ENCODE peak calls at places on chromosome 19, in eight cellular contexts. G is psoas muscle, B is IMR-90, U is cardiac muscle cell, A is uterus, Y is tibial nerve, D is transverse colon, L is thoracic aorta. H is an unnamed sample. For H3K4me1, the result is how much of the 10 kb centered on the place peaks cover.

GRCh38 chr19:42628411-42629135 is 33.8 kb upstream of the CEACAM8 start:
- DNase-seq in L (no peak), U (no peak), A (no peak), G (no peak), D (no peak), B (no peak), Y (no peak), H (no peak)

GRCh38 chr19:5826531-5827341 is 12.8 kb downstream of the FUT6 start:
- DNase-seq in Y (no peak), U (peak), A (no peak), L (no peak), D (peak), G (peak), B (no peak), H (peak)

GRCh38 chr19:29016926-29017760 is 195.8 kb downstream of the UQCRFS1 start:
- DNase-seq in L (no peak), B (no peak), U (no peak), D (no peak), Y (no peak), A (no peak), G (no peak), H (no peak)

GRCh38 chr19:10510301-10510802 is 6.9 kb downstream of the S1PR5 start:
- DNase-seq in L (no peak), D (peak), A (no peak), Y (no peak), G (no peak), B (no peak), U (peak), H (no peak)

GRCh38 chr19:5478925-5479588 is 23.8 kb downstream of the ZNRF4 start:
- DNase-seq in B (no peak), A (no peak), D (no peak), L (no peak), U (no peak), G (no peak), Y (no peak), H (no peak)

GRCh38 chr19:54390942-54391577 is 24.2 kb upstream of the TTYH1 start:
- DNase-seq in G (no peak), B (peak), D (peak), A (peak), U (peak), L (no peak), Y (no peak), H (no peak)

GRCh38 chr19:46670874-46671273 is 9.9 kb upstream of the DACT3 start:
- DNase-seq in U (no peak), D (no peak), G (no peak), A (no peak), L (no peak), B (peak), Y (no peak), H (no peak)

GRCh38 chr19:12907166-12907565 is 11.9 kb downstream of the SYCE2 start:
- DNase-seq in U (no peak), G (no peak), B (no peak), D (no peak), L (no peak), Y (no peak), A (no peak), H (no peak)

GRCh38 chr19:15191982-15192381 is 8.8 kb downstream of the NOTCH3 start:
- DNase-seq in L (no peak), Y (no peak), D (no peak), B (no peak), G (no peak), A (no peak), U (no peak), H (no peak)

GRCh38 chr19:11399667-11400066 is 15.6 kb upstream of the EPOR start:
- DNase-seq in G (no peak), Y (no peak), A (no peak), D (no peak), U (no peak), L (no peak), B (no peak), H (no peak)

GRCh38 chr19:21127898-21128297 is 13.9 kb upstream of the ZNF431 start:
- DNase-seq in G (no peak), Y (no peak), D (no peak), A (no peak), B (no peak), L (no peak), U (no peak), H (no peak)

GRCh38 chr19:2173841-2174577 is 10.3 kb downstream of the DOT1L start:
- DNase-seq in A (no peak), G (no peak), L (no peak), D (no peak), Y (no peak), B (no peak), U (no peak), H (no peak)

GRCh38 chr19:676007-676342 is 217 bp upstream of the FSTL3 start:
- DNase-seq in D (peak), B (no peak), A (no peak), G (no peak), Y (no peak), L (no peak), U (no peak), H (no peak)
- H3K4me3 ChIP-seq in D (peak), B (peak), A (peak), G (peak), Y (peak), L (peak), U (no peak), H (no peak)

GRCh38 chr19:57560049-57560491 is 407 bp upstream of the ZNF550 start:
- DNase-seq in G (peak), Y (no peak), B (peak), U (no peak), A (no peak), L (no peak), D (no peak), H (no peak)

GRCh38 chr19:57559008-57559403 is 657 bp downstream of the ZNF550 start:
- DNase-seq in A (no peak), B (no peak), D (peak), G (no peak), L (no peak), Y (no peak), U (peak), H (no peak)

GRCh38 chr19:57559404-57560025 is at the start of gene ZNF550:
- DNase-seq in G (peak), A (peak), Y (peak), U (peak), D (peak), L (peak), B (peak), H (peak)

GRCh38 chr19:57563547-57563946 is 3.9 kb upstream of the ZNF550 start:
- DNase-seq in Y (no peak), U (no peak), G (no peak), A (no peak), L (no peak), D (no peak), B (no peak), H (no peak)

DNA sequence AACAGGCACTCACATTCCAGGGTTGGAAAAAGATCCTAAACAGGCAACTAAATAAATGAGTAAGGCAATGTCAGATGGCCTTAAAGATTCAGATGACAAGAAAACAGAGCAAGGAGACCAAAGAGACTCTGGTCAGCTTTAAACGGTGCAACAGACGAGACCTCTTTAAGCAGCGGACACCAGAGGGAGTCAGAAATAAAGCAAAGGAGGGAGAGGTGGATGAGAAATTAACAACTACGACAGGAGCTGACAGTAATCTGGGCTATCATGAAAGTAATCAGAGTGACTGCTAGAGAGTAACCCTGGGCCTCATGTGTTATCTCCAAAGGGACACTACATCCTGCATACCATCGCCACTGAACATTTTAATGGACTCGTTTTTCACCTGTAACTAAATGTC is 1.1 kb downstream of the ZNF550 start:
- DNase-seq in L (no peak), G (no peak), U (peak), B (peak), D (no peak), A (no peak), Y (no peak), H (no peak)
- TF ChIP-seq CTCF in L (no peak), G (no peak), U (peak), B (peak), D (no peak), A (no peak), Y (no peak), H (no peak)

GRCh38 chr19:40799558-40800338 is 757 bp downstream of the EGLN2 start:
- DNase-seq in A (no peak), U (peak), Y (no peak), G (peak), L (no peak), D (no peak), B (no peak), H (peak)
- H3K4me1 ChIP-seq in A (under half), U (under half), Y (under half), G (under half), L (under half), D (half or more), B (under half), H (under half)

DNA sequence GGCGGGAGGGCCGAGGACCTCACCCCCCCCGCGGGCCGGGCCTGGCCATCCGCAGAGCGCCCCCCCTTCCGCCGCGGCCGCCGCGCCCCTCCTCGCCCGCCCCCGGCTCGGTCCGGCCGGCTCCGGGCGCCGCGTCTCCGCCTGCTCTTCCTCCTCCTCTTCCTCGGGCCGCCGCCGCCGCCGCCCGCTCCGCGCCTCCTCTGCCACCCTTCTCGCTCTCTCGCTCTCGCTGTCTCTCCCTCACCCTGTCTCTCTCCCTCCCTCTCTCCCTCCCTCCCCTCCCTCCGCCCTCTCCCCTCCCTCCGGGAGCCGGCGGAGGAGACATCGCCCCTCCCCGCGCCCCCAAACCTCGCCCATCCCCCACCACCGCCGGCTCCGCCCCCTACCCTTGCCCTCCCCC is at the start of gene SHANK1:
- DNase-seq in Y (no peak), A (no peak), U (peak), B (peak), L (no peak), G (no peak), D (no peak), H (no peak)
- H3K4me3 ChIP-seq in Y (peak), A (peak), U (peak), B (peak), L (peak), G (peak), D (peak), H (no peak)

GRCh38 chr19:51433092-51433491 is 15.7 kb upstream of the SIGLEC10 start:
- DNase-seq in A (no peak), G (no peak), B (no peak), U (no peak), L (no peak), Y (no peak), D (no peak), H (no peak)

GRCh38 chr19:51441410-51442390 is 16.6 kb downstream of the SIGLEC8 start:
- DNase-seq in U (no peak), Y (no peak), L (no peak), A (no peak), G (no peak), D (peak), B (no peak), H (no peak)

GRCh38 chr19:51440052-51440451 is 18.2 kb downstream of the SIGLEC8 start:
- DNase-seq in Y (no peak), B (no peak), A (no peak), U (no peak), G (no peak), L (no peak), D (no peak), H (no peak)

GRCh38 chr19:51440846-51441409 is 17.3 kb downstream of the SIGLEC8 start:
- DNase-seq in D (no peak), A (no peak), L (no peak), U (no peak), Y (no peak), G (no peak), B (no peak), H (no peak)

GRCh38 chr19:51439021-51439465 is 19.2 kb downstream of the SIGLEC8 start:
- DNase-seq in B (no peak), G (no peak), D (no peak), U (peak), L (no peak), Y (no peak), A (no peak), H (no peak)
- TF ChIP-seq CTCF in B (peak), G (peak), D (peak), U (peak), L (no peak), Y (no peak), A (peak), H (peak)

GRCh38 chr19:19418548-19419260 is 13.2 kb downstream of the GATAD2A start:
- DNase-seq in D (no peak), B (no peak), Y (no peak), L (no peak), U (no peak), G (no peak), A (no peak), H (no peak)

GRCh38 chr19:19420570-19421301 is 15.3 kb downstream of the GATAD2A start:
- DNase-seq in U (no peak), A (no peak), D (no peak), G (no peak), B (no peak), L (no peak), Y (no peak), H (no peak)

GRCh38 chr19:19423322-19423721 is 17.8 kb downstream of the GATAD2A start:
- DNase-seq in D (no peak), B (no peak), L (no peak), G (no peak), A (no peak), Y (no peak), U (no peak), H (no peak)

GRCh38 chr19:19422156-19422555 is 16.7 kb downstream of the GATAD2A start:
- DNase-seq in Y (no peak), D (no peak), U (no peak), G (no peak), A (no peak), L (no peak), B (no peak), H (no peak)

GRCh38 chr19:19421326-19421725 is 15.9 kb downstream of the GATAD2A start:
- DNase-seq in Y (no peak), G (no peak), A (no peak), L (no peak), B (no peak), D (no peak), U (no peak), H (no peak)
- H3K4me1 ChIP-seq in Y (under half), G (half or more), A (under half), L (under half), B (under half), D (under half), U (under half), H (under half)

GRCh38 chr19:33252971-33253370 is 27.3 kb upstream of the SLC7A10 start:
- DNase-seq in L (no peak), B (no peak), G (no peak), A (no peak), Y (no peak), D (no peak), U (no peak), H (no peak)

GRCh38 chr19:33255781-33256180 is 30.1 kb upstream of the SLC7A10 start:
- DNase-seq in D (no peak), U (no peak), Y (no peak), G (no peak), B (no peak), A (no peak), L (no peak), H (no peak)

GRCh38 chr19:33256266-33256665 is 30.6 kb upstream of the SLC7A10 start:
- DNase-seq in Y (no peak), U (no peak), L (no peak), B (no peak), D (no peak), A (no peak), G (no peak), H (no peak)

GRCh38 chr19:33252418-33252962 is 26.8 kb upstream of the SLC7A10 start:
- DNase-seq in B (no peak), L (no peak), D (no peak), A (no peak), G (no peak), Y (no peak), U (no peak), H (no peak)

DNA sequence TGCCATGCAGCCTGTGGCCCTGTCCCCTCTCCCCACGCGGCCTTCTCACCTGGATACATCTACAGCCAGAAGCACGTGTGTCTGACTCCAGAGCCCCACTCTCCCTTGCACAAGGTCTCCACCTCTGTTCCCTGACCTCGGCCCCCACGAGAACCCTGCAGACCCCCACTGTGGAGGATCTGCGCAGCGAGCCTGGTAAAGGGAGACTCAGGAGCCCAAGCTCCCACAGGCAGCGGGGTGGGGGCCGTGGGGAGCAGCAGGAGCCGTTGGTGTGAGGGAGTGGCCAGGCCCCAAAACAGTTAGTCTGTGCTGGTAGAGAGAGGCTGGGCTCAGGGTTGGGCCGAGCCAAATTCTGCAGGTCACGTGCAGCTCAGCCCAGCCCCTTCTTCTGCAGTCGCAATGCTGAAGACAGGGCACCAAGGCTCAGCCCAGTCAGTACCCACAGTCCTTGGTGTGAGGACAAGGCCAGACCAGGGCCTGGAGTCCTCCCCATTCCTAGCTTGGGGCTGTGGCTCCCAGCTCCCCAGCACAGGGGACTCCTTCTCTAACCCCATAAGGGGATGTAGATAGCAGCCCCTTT is 28.7 kb upstream of the SLC7A10 start:
- DNase-seq in L (no peak), B (no peak), D (no peak), G (no peak), A (no peak), U (no peak), Y (no peak), H (no peak)
- H3K4me3 ChIP-seq in L (no peak), B (no peak), D (no peak), G (no peak), A (no peak), U (no peak), Y (no peak), H (no peak)

DNA sequence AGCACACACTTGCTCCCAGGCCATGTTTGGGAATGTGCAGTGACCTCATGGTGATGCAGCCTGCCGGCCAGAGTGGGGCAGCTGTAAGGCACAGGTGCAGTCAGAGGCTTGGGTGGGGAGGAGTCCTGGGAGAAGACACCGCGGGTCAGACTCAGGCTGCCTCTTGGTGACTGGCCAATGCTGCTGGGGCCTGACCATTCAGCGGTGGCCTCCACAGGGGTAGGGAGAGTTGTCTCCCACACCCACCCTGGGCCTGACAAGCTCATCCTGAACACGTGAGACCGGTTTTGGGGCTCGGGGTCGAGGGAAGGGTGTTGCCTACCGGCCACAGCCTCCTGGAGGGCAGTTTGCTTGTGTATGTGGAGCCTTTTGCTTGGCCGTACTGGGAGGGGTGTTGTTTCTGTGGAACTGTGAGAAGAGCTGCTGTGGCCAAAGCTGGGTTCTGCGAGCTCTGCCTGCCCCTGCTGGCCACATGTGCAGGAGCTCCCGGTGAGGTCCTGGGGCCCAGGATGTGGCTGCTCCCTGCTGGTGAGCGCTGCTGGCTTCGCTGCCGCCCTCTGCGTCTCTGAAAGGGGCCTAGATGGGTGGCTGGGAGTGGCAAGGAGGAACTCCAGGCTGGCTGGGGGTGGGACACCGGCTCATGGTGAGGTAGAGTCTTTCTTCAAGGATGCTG is 22.1 kb downstream of the UPF1 start:
- DNase-seq in D (no peak), Y (no peak), G (peak), U (no peak), A (no peak), L (no peak), B (no peak), H (no peak)
- TF ChIP-seq CTCF in D (no peak), Y (no peak), G (no peak), U (no peak), A (no peak), L (no peak), B (no peak), H (no peak)

H was measured in lung.